ENCODE peak calls at places on chromosomes 5 and 9, in eight cellular contexts. K is cardiac muscle cell, Q is AG10803, E is A549, M is mammary epithelial cell, T is brain microvascular endothelial cell, I is fibroblast of the aortic adventitia, Z is GM20000. B is an unnamed sample.

GRCh38 chr9:34072868-34073590 is 24.3 kb upstream of the UBAP2 start:
- DNase-seq in T (peak; percentile 50), Q (peak; percentile 86), E (peak; percentile 87), M (peak; percentile 79), Z (no peak), K (peak; percentile 82), I (peak; percentile 91), B (peak; percentile 88)

GRCh38 chr5:131475416-131476045 is 159.5 kb downstream of the RAPGEF6 start:
- DNase-seq in I (peak; percentile 39), E (no peak), Q (peak; percentile 36), M (no peak), T (no peak), K (peak; percentile 44), Z (no peak), B (peak; percentile 48)

GRCh38 chr5:96229173-96229572 is 203.9 kb downstream of the PCSK1 start:
- DNase-seq in M (no peak), E (no peak), T (no peak), K (no peak), Q (no peak), Z (no peak), I (no peak), B (no peak)

GRCh38 chr5:150589791-150590601 is 50.5 kb upstream of the SYNPO start:
- DNase-seq in T (no peak), K (peak; percentile 80), M (no peak), Z (no peak), I (peak; percentile 72), Q (peak; percentile 61), E (no peak), B (peak; percentile 87)

GRCh38 chr5:68141494-68141893 is 74.1 kb upstream of the PIK3R1 start:
- DNase-seq in I (peak; percentile 40), M (no peak), Q (peak; percentile 40), E (no peak), T (peak; percentile 58), Z (peak; percentile 26), K (no peak), B (peak; percentile 20)

GRCh38 chr5:29822499-29822898 is 1371.0 kb upstream of the CDH6 start:
- DNase-seq in Z (no peak), E (no peak), M (no peak), T (no peak), I (no peak), K (no peak), Q (no peak), B (no peak)

GRCh38 chr5:130155395-130155794 is 251.1 kb downstream of the CHSY3 start:
- DNase-seq in M (no peak), K (no peak), Q (peak; percentile 4), E (no peak), Z (no peak), T (no peak), I (no peak), B (no peak)

GRCh38 chr9:87725356-87725899 is 491 bp upstream of the CTSL start:
- DNase-seq in E (peak; percentile 40), M (no peak), K (peak; percentile 59), T (peak; percentile 20), Q (peak; percentile 44), Z (no peak), I (no peak), B (peak; percentile 71)

GRCh38 chr9:128008171-128008570 is 27.4 kb upstream of the EEIG1 start:
- DNase-seq in Q (no peak), Z (no peak), M (no peak), T (no peak), K (no peak), I (no peak), E (no peak), B (no peak)

GRCh38 chr9:110928604-110929003 is 109.7 kb downstream of the LPAR1 start:
- DNase-seq in T (no peak), M (no peak), I (peak; percentile 79), E (no peak), Q (peak; percentile 25), Z (no peak), K (no peak), B (no peak)

GRCh38 chr5:154201108-154201769 is 10.7 kb downstream of the GALNT10 start:
- DNase-seq in K (no peak), Z (no peak), I (no peak), M (no peak), T (no peak), Q (no peak), E (no peak), B (no peak)

GRCh38 chr9:2116073-2116472 is 100.9 kb downstream of the SMARCA2 start:
- DNase-seq in Z (no peak), E (peak; percentile 29), M (peak; percentile 18), Q (peak; percentile 37), K (peak; percentile 15), I (no peak), T (peak; percentile 14), B (peak; percentile 31)

GRCh38 chr9:28770827-28771226 is 1197.5 kb upstream of the C9orf72 start:
- DNase-seq in Q (no peak), M (no peak), K (no peak), I (no peak), E (no peak), T (no peak), Z (no peak), B (no peak)

GRCh38 chr9:90890146-90890545 is 88.5 kb downstream of the SYK start:
- DNase-seq in Q (no peak), Z (no peak), M (no peak), T (no peak), K (no peak), I (no peak), E (no peak), B (no peak)

GRCh38 chr5:141150215-141150992 is 547 bp downstream of the PCDHB6 start:
- DNase-seq in E (no peak), I (no peak), K (no peak), Q (no peak), M (peak; percentile 3), T (no peak), Z (no peak), B (no peak)

GRCh38 chr5:176676361-176676824 is 29.1 kb downstream of the TSPAN17 start:
- DNase-seq in T (peak; percentile 71), K (peak; percentile 48), M (no peak), I (peak; percentile 30), E (peak; percentile 54), Z (peak; percentile 69), Q (peak; percentile 57), B (peak; percentile 84)

GRCh38 chr5:139459451-139459934 is 3.0 kb downstream of the ECSCR start:
- DNase-seq in Q (no peak), E (no peak), T (peak; percentile 59), M (no peak), I (no peak), Z (peak; percentile 44), K (no peak), B (no peak)

GRCh38 chr5:86880785-86881492 is 263.2 kb downstream of the COX7C start:
- DNase-seq in Z (peak; percentile 28), M (peak; percentile 64), I (peak; percentile 84), K (peak; percentile 95), Q (peak; percentile 86), T (peak; percentile 88), E (peak; percentile 83), B (peak; percentile 82)

DNA sequence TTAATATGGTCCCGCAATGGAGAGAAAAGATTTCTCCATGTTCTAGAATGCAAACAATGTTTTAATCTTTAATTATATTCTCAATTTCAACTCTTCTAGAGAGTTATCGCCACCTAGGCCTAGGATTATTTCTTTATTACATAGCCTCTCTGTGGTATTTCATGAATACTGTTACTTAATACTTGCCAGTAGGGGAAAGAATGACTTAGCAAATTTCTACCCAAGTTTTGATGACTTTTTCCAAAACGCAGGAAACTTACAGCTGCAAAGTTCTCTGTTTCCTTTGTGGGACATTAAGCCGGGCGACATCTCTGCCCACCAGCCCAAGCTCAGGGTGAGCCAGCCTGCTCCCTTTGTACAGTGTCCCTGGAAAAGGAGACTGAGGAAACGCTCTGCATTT is 73.8 kb downstream of the MED27 start:
- DNase-seq in M (no peak), K (no peak), I (peak; percentile 66), Z (no peak), E (no peak), Q (peak; percentile 32), T (no peak), B (peak; percentile 40)
- TF ChIP-seq CTCF in M (peak; percentile 15), K (no peak), I (no peak), Z (no peak), E (no peak), Q (no peak), T (no peak), B (no peak)

DNA sequence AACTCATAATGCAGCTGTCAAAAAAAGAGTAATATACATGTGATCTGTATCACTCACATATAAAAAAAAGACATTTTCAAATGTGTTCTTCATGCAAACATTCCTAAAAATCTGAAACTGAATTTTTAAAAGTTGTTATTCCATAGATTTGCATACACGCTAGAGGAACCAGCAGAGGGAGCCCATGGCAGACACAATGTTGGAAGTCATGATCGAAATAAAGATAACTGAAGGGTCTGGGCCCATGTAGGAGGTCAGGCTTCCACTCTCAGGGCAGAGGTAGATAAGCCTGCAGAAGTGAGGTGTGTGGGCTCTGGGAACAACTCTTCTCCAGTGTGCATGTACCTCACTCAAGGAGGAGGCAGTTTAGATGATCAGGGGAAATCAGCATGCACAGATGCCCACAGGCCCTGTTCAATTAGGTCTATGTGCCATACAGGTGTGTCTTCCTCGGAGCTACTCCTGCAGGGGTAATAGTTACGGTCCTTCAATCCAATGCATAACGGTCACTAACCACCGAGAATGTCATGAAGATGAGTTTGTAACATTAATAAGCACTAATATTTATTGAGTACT is 208.6 kb downstream of the EPB41L4A start:
- DNase-seq in T (peak; percentile 40), I (peak; percentile 44), Z (no peak), Q (peak; percentile 28), K (peak; percentile 63), E (peak; percentile 66), M (no peak), B (peak; percentile 55)
- TF ChIP-seq CTCF in T (peak; percentile 82), I (peak; percentile 66), Z (no peak), Q (peak; percentile 67), K (peak; percentile 74), E (peak; percentile 76), M (peak; percentile 75), B (peak; percentile 64)

DNA sequence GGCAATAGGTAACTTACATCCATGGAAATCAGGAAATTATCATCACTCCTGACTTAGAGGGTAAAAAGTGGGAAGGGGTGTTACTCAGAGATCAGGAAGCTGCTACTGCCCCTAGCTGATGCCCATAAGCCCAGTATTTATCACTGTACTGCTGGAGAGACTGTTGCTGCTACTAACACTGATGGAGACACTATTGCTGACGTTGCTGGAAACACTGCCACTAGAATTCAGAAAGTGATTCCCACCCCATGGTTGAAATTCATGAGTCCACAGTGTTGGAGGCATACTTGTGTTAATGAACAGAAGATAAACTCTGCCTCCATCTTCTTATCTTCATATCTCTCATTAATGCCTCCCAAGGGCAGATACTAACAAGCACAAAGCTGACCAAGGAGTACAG is 97.6 kb downstream of the MTX3 start:
- DNase-seq in E (no peak), T (no peak), Q (no peak), Z (no peak), M (no peak), K (no peak), I (no peak), B (no peak)
- TF ChIP-seq CTCF in E (no peak), T (no peak), Q (no peak), Z (no peak), M (no peak), K (no peak), I (no peak), B (no peak)

DNA sequence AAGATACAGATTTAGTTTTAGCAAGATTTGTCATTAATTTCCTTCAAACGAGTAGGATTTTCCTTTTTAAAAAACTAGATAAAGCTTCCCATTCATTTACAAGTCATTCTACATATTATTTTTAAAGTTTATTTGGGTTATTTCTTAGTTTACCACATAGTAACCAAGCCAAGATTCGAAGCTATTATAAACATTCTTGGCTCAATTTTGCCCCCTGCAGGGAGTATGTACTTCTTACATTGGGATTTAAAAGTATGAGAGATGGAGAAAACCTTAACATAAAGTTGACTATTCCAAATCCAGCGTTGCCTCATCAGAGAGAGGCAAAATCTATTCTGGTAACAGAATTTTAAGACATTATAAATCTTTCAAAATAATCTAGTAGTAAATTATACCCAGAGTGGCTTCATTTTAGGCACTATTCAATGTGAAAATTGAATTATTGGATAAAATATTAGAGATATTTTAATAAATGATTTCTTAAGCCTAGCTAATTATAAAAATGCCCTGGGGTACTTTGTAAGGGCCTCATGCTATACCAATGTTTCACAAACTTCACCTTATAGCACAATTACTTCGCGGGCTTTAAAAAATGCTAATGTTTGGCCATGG is 39.1 kb downstream of the FBN2 start:
- DNase-seq in M (peak; percentile 20), Q (peak; percentile 60), T (peak; percentile 53), E (peak; percentile 61), I (peak; percentile 85), K (peak; percentile 84), Z (peak; percentile 7), B (peak; percentile 83)
- TF ChIP-seq CTCF in M (peak; percentile 61), Q (peak; percentile 64), T (peak; percentile 44), E (peak; percentile 59), I (peak; percentile 48), K (peak; percentile 56), Z (peak; percentile 8), B (peak; percentile 43)